ENCODE peak calls at places on chromosomes 5 and 9, in seven cellular contexts. I is T-cell; S is fibroblast of the conjunctiva; Z is Jurkat, Clone E6-1; W is NCI-H1048; C is GF-D8; R is neural crest cell. J is an unnamed sample.

GRCh38 chr5:150780180-150780692 is 1.7 kb downstream of the SMIM3 start:
- DNase-seq in S (no peak), R (no peak), Z (peak), I (no peak), W (no peak), C (peak), J (no peak)

GRCh38 chr9:36268007-36268427 is 9.8 kb upstream of the GNE start:
- DNase-seq in W (no peak), S (no peak), I (no peak), Z (no peak), C (no peak), R (no peak), J (no peak)

GRCh38 chr5:119355636-119356383 is at the start of gene TNFAIP8:
- DNase-seq in S (peak), C (no peak), W (no peak), Z (no peak), R (peak), I (no peak), J (peak)

GRCh38 chr5:41281215-41281810 is 68.0 kb upstream of the C6 start:
- DNase-seq in C (no peak), R (no peak), Z (no peak), W (no peak), S (no peak), I (no peak), J (no peak)

GRCh38 chr9:562330-562729 is 279.2 kb upstream of the DMRT1 start:
- DNase-seq in W (no peak), Z (no peak), C (no peak), I (no peak), R (no peak), S (no peak), J (no peak)

GRCh38 chr9:136655244-136656225 is 7.2 kb upstream of the EGFL7 start:
- DNase-seq in I (no peak), S (no peak), W (no peak), R (no peak), Z (no peak), C (peak), J (no peak)

GRCh38 chr9:126860757-126861466 is 473 bp downstream of the ZBTB34 start:
- DNase-seq in R (peak), C (no peak), Z (no peak), W (no peak), S (no peak), I (no peak), J (no peak)

GRCh38 chr5:142325677-142326479 is 1.1 kb upstream of the SPRY4 start:
- DNase-seq in I (no peak), R (peak), Z (no peak), C (no peak), W (no peak), S (peak), J (peak)

GRCh38 chr5:32071351-32071944 is 102.7 kb downstream of the GOLPH3 start:
- DNase-seq in S (no peak), C (no peak), R (no peak), W (no peak), Z (no peak), I (no peak), J (no peak)

GRCh38 chr5:873328-873727 is 19.3 kb downstream of the BRD9 start:
- DNase-seq in Z (no peak), W (no peak), S (no peak), R (no peak), C (no peak), I (no peak), J (no peak)

GRCh38 chr5:163760498-163760897 is 255.1 kb downstream of the MAT2B start:
- DNase-seq in R (no peak), Z (no peak), I (no peak), S (peak), C (no peak), W (no peak), J (no peak)

GRCh38 chr5:87885727-87886126 is 382.9 kb downstream of the TMEM161B start:
- DNase-seq in Z (no peak), W (no peak), S (no peak), R (no peak), C (no peak), I (no peak), J (no peak)

GRCh38 chr5:78509145-78509865 is 139.3 kb downstream of the LHFPL2 start:
- DNase-seq in W (no peak), Z (no peak), S (no peak), C (no peak), I (no peak), R (no peak), J (no peak)

GRCh38 chr9:91817493-91818225 is 132.4 kb downstream of the ROR2 start:
- DNase-seq in C (no peak), I (no peak), Z (no peak), R (no peak), W (no peak), S (peak), J (no peak)

GRCh38 chr5:103347729-103348128 is 89.2 kb downstream of the MACIR start:
- DNase-seq in W (no peak), S (no peak), Z (no peak), C (no peak), R (no peak), I (no peak), J (no peak)

GRCh38 chr9:123478160-123478559 is 122.2 kb downstream of the CRB2 start:
- DNase-seq in C (no peak), S (no peak), I (no peak), Z (no peak), W (no peak), R (no peak), J (no peak)

GRCh38 chr9:94173632-94174031 is 85.5 kb upstream of the ZNF169 start:
- DNase-seq in W (no peak), S (no peak), C (no peak), Z (no peak), R (no peak), I (no peak), J (no peak)

GRCh38 chr5:109242518-109242917 is 167.3 kb downstream of the PJA2 start:
- DNase-seq in I (no peak), W (no peak), C (no peak), R (no peak), S (no peak), Z (peak), J (no peak)